ENCODE peak calls at places on chromosome 2, in ten cellular contexts. V is A549, J is sigmoid colon, U is prostate gland, E is stomach, K is vagina, H is K562, C is gastrocnemius medialis, Y is HCT116, M is right lobe of liver. I is an unnamed sample.

GRCh38 chr2:14713248-14713647 is 80.7 kb downstream of the LRATD1 start:
- DNase-seq in V (no peak), J (no peak), U (no peak), E (no peak), K (no peak), H (no peak), C (no peak), Y (no peak), M (no peak), I (no peak)

GRCh38 chr2:210541280-210541902 is 15.0 kb upstream of the CPS1 start:
- DNase-seq in V (no peak), J (no peak), U (no peak), E (no peak), K (no peak), H (no peak), C (no peak), Y (no peak), M (no peak), I (no peak)

GRCh38 chr2:210028178-210028577 is 25.7 kb downstream of the RPE start:
- DNase-seq in V (no peak), J (no peak), U (no peak), E (no peak), K (no peak), H (no peak), C (no peak), Y (no peak), M (no peak), I (no peak)

GRCh38 chr2:71341645-71342044 is 10.1 kb downstream of the ZNF638 start:
- DNase-seq in V (no peak), J (no peak), U (no peak), E (no peak), K (no peak), H (no peak), C (no peak), Y (no peak), M (no peak), I (no peak)

GRCh38 chr2:208006325-208006724 is 19.0 kb downstream of the PLEKHM3 start:
- DNase-seq in V (no peak), J (no peak), U (no peak), E (no peak), K (no peak), H (no peak), C (no peak), Y (no peak), M (no peak), I (no peak)

GRCh38 chr2:197657562-197657961 is 17.8 kb downstream of the RFTN2 start:
- DNase-seq in V (no peak), J (no peak), U (no peak), E (no peak), K (no peak), H (no peak), C (no peak), Y (no peak), M (no peak), I (no peak)

GRCh38 chr2:172282944-172283343 is 144.4 kb upstream of the ITGA6 start:
- DNase-seq in V (no peak), J (no peak), U (no peak), E (no peak), K (no peak), H (no peak), C (no peak), Y (no peak), M (no peak), I (no peak)

GRCh38 chr2:160387558-160388262 is 105.9 kb downstream of the RBMS1 start:
- DNase-seq in V (peak), J (peak), U (no peak), E (peak), K (no peak), H (no peak), C (peak), Y (no peak), M (no peak), I (peak)

GRCh38 chr2:192025607-192026006 is 169.1 kb downstream of the TMEFF2 start:
- DNase-seq in V (no peak), J (no peak), U (no peak), E (no peak), K (no peak), H (no peak), C (no peak), Y (no peak), M (no peak), I (no peak)

GRCh38 chr2:45732946-45733345 is 81.5 kb downstream of the PRKCE start:
- DNase-seq in V (no peak), J (no peak), U (no peak), E (no peak), K (no peak), H (no peak), C (no peak), Y (no peak), M (no peak), I (no peak)

GRCh38 chr2:144424559-144425240 is 95.2 kb downstream of the ZEB2 start:
- DNase-seq in V (no peak), J (no peak), U (no peak), E (no peak), K (no peak), H (no peak), C (no peak), Y (no peak), M (no peak), I (no peak)

GRCh38 chr2:98004613-98005012 is 8.9 kb upstream of the TMEM131 start:
- DNase-seq in V (no peak), J (no peak), U (no peak), E (no peak), K (no peak), H (no peak), C (no peak), Y (no peak), M (no peak), I (no peak)
- TF ChIP-seq CTCF in V (no peak), J (no peak), U (no peak), E (no peak), K (no peak), H (no peak), C (no peak), Y (no peak), M (no peak), I (no peak)

DNA sequence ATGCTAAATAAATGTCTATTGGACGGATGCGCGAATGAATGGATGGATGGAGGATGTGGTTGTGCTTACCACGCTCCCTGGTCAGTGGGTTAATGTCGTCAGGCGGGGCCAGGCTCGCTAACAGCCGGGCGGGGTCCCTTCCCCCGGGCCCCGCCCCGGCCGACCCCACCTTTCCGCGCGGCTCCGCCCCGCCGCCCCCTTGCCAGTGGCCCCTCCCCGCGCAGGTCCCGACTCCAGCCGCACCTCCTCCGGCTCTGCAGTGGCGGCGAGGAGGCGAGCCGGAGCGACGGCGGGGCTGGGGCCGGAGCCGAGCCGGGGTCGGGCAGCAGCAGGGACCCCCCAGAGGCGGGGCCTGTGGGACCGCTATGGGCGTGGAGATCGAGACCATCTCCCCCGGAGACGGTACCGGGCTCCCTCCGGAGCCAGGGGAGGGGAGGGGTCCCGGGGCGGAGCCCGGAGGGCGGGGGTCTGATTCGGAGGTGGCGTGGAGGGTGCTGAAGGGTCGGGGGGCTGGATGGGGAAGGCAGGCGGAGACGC is at the start of gene FKBP1B:
- DNase-seq in V (peak), J (peak), U (peak), E (peak), K (no peak), H (peak), C (no peak), Y (peak), M (peak), I (peak)
- TF ChIP-seq POLR2A in V (peak), J (no peak), U (peak), E (no peak), K (no peak), H (peak), C (peak), Y (no peak), M (peak), I (peak)

GRCh38 chr2:53018830-53019425 is 748.7 kb upstream of the CHAC2 start:
- DNase-seq in V (peak), J (no peak), U (no peak), E (no peak), K (no peak), H (no peak), C (no peak), Y (no peak), M (no peak), I (no peak)
- TF ChIP-seq CTCF in V (peak), J (no peak), U (no peak), E (no peak), K (no peak), H (no peak), C (no peak), Y (peak), M (no peak), I (no peak)

GRCh38 chr2:97995734-97996624 is at the start of gene TMEM131:
- DNase-seq in V (peak), J (peak), U (peak), E (peak), K (no peak), H (peak), C (peak), Y (peak), M (peak), I (peak)
- TF ChIP-seq POLR2A in V (peak), J (peak), U (peak), E (no peak), K (peak), H (peak), C (peak), Y (peak), M (peak), I (peak)

GRCh38 chr2:183253441-183254130 is 129.3 kb downstream of the NUP35 start:
- DNase-seq in V (no peak), J (no peak), U (no peak), E (no peak), K (no peak), H (no peak), C (no peak), Y (no peak), M (no peak), I (no peak)

GRCh38 chr2:183244300-183244849 is 120.1 kb downstream of the NUP35 start:
- DNase-seq in V (no peak), J (no peak), U (no peak), E (no peak), K (no peak), H (no peak), C (no peak), Y (no peak), M (no peak), I (no peak)

GRCh38 chr2:183250061-183250460 is 125.8 kb downstream of the NUP35 start:
- DNase-seq in V (no peak), J (no peak), U (no peak), E (no peak), K (no peak), H (no peak), C (no peak), Y (no peak), M (no peak), I (no peak)

GRCh38 chr2:183250472-183250871 is 126.2 kb downstream of the NUP35 start:
- DNase-seq in V (no peak), J (no peak), U (no peak), E (no peak), K (no peak), H (no peak), C (no peak), Y (no peak), M (no peak), I (no peak)

GRCh38 chr2:183248866-183249567 is 124.8 kb downstream of the NUP35 start:
- DNase-seq in V (peak), J (no peak), U (no peak), E (no peak), K (no peak), H (peak), C (no peak), Y (peak), M (no peak), I (no peak)
- TF ChIP-seq CTCF in V (peak), J (peak), U (no peak), E (peak), K (no peak), H (peak), C (peak), Y (peak), M (peak), I (peak)

GRCh38 chr2:241842620-241843211 is 16.0 kb downstream of the PDCD1 start:
- DNase-seq in V (no peak), J (peak), U (no peak), E (peak), K (no peak), H (no peak), C (no peak), Y (no peak), M (peak), I (peak)
- TF ChIP-seq POLR2A in V (no peak), J (no peak), U (no peak), E (no peak), K (no peak), H (no peak), C (no peak), Y (no peak), M (no peak), I (no peak)